ENCODE peak calls at places on chromosomes 5 and 9, in six cellular contexts. B is heart right ventricle, M is MM.1S, I is aorta, L is uterus, E is ovary. X is an unnamed sample.
A peak's percentile ranks its signal among the peaks of the same experiment; 100 is the strongest.

GRCh38 chr5:10695055-10695649 is 65.9 kb downstream of the DAP start:
- DNase-seq in B (peak; percentile 75), M (no peak), I (peak; percentile 81), L (peak; percentile 68), E (peak; percentile 60), X (peak; percentile 87)

GRCh38 chr9:78097541-78097940 is 65.9 kb upstream of the GNAQ start:
- DNase-seq in B (no peak), M (no peak), I (no peak), L (no peak), E (no peak), X (no peak)

GRCh38 chr9:132798817-132799790 is 79.0 kb downstream of the AK8 start:
- DNase-seq in B (no peak), M (no peak), I (no peak), L (no peak), E (no peak), X (peak; percentile 63)

GRCh38 chr9:13993482-13994267 is 320.3 kb downstream of the NFIB start:
- DNase-seq in B (no peak), M (no peak), I (no peak), L (no peak), E (no peak), X (peak; percentile 9)

GRCh38 chr5:179732412-179732917 is at the start of gene MAML1:
- DNase-seq in B (peak; percentile 99), M (peak; percentile 100), I (peak; percentile 100), L (peak; percentile 100), E (peak; percentile 100), X (peak; percentile 100)

GRCh38 chr9:130294664-130295063 is 29.1 kb downstream of the HMCN2 start:
- DNase-seq in B (no peak), M (no peak), I (no peak), L (no peak), E (no peak), X (no peak)

GRCh38 chr5:108384741-108385140 is 2.8 kb upstream of the FBXL17 start:
- DNase-seq in B (no peak), M (no peak), I (no peak), L (no peak), E (no peak), X (no peak)

GRCh38 chr5:171852255-171852681 is 66.7 kb downstream of the SMIM23 start:
- DNase-seq in B (no peak), M (no peak), I (no peak), L (no peak), E (no peak), X (peak; percentile 74)

GRCh38 chr5:122259995-122260394 is 52.0 kb upstream of the SNCAIP start:
- DNase-seq in B (no peak), M (no peak), I (peak; percentile 51), L (no peak), E (peak; percentile 45), X (peak; percentile 41)

GRCh38 chr5:123367739-123368138 is 55.5 kb downstream of the CEP120 start:
- DNase-seq in B (no peak), M (peak; percentile 35), I (no peak), L (no peak), E (no peak), X (no peak)
- H3K36me3 ChIP-seq in B (no peaks in the 10 kb centered on the region), M (no peaks in the 10 kb centered on the region), I (no peaks in the 10 kb centered on the region), L (no peaks in the 10 kb centered on the region), E (no peaks in the 10 kb centered on the region), X (peaks cover 40% of the 10 kb centered on the region)

DNA sequence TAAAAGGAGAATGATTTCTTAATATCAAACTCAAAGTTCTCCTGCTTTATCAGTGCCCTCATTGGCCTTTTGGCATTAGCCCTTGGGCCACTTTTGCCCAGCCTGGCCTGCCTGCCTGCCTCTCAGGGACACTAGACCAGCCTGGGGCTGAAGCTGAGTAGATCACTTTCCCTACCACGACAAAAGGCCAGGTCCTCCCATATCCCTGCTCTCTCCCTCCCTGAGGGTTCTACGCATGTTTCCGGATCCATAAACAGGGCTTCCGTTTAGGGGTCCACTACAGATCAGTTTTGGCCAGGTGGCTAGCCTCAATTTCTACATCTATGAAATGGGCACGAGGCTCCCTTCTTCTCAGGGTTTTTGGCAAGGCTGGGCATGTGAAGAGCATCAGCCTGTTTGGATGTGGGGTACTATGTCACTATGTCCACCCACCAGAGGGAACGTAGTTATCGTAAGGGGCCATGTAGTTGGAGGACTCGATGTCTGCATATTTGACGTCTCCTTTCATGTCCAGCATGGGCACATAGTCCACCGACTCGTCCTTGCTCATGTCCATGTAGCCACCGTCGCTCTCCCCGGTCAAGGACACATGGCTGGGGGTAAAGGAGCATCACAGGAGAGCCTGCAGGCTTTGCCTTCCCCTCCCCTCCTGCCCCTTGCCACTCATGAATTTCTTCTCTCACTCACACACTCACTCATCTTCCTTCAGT is 34.0 kb downstream of the PDGFRB start:
- DNase-seq in B (no peak), M (no peak), I (no peak), L (peak; percentile 16), E (no peak), X (peak; percentile 25)
- H3K36me3 ChIP-seq in B (no peaks in the 10 kb centered on the region), M (no peaks in the 10 kb centered on the region), I (peaks cover 22% of the 10 kb centered on the region), L (no peaks in the 10 kb centered on the region), E (peaks cover 3% of the 10 kb centered on the region), X (no peaks in the 10 kb centered on the region)

GRCh38 chr9:89955144-89955543 is 350.3 kb downstream of the GADD45G start:
- DNase-seq in B (no peak), M (no peak), I (no peak), L (no peak), E (no peak), X (no peak)

GRCh38 chr9:89952401-89952800 is 347.6 kb downstream of the GADD45G start:
- DNase-seq in B (no peak), M (no peak), I (no peak), L (no peak), E (no peak), X (no peak)

GRCh38 chr9:89955626-89956025 is 350.8 kb downstream of the GADD45G start:
- DNase-seq in B (no peak), M (no peak), I (no peak), L (no peak), E (no peak), X (no peak)

GRCh38 chr9:89953824-89954223 is 349.0 kb downstream of the GADD45G start:
- DNase-seq in B (no peak), M (no peak), I (no peak), L (no peak), E (no peak), X (no peak)

GRCh38 chr9:89954229-89954628 is 349.4 kb downstream of the GADD45G start:
- DNase-seq in B (peak; percentile 13), M (no peak), I (no peak), L (no peak), E (no peak), X (no peak)
- H3K36me3 ChIP-seq in B (no peaks in the 10 kb centered on the region), M (no peaks in the 10 kb centered on the region), I (no peaks in the 10 kb centered on the region), L (no peaks in the 10 kb centered on the region), E (no peaks in the 10 kb centered on the region), X (no peaks in the 10 kb centered on the region)

GRCh38 chr5:6858419-6858818 is 145.2 kb downstream of the TENT4A start:
- DNase-seq in B (no peak), M (no peak), I (no peak), L (no peak), E (no peak), X (no peak)
- H3K36me3 ChIP-seq in B (no peaks in the 10 kb centered on the region), M (no peaks in the 10 kb centered on the region), I (no peaks in the 10 kb centered on the region), L (no peaks in the 10 kb centered on the region), E (no peaks in the 10 kb centered on the region), X (no peaks in the 10 kb centered on the region)

GRCh38 chr5:132204736-132205135 is 22.9 kb downstream of the P4HA2 start:
- DNase-seq in B (no peak), M (no peak), I (no peak), L (no peak), E (no peak), X (peak; percentile 12)

GRCh38 chr5:132203464-132203818 is 24.2 kb downstream of the P4HA2 start:
- DNase-seq in B (no peak), M (no peak), I (no peak), L (no peak), E (no peak), X (no peak)

GRCh38 chr5:132204330-132204729 is 23.3 kb downstream of the P4HA2 start:
- DNase-seq in B (no peak), M (no peak), I (no peak), L (no peak), E (no peak), X (peak; percentile 20)

GRCh38 chr5:132203916-132204315 is 23.7 kb downstream of the P4HA2 start:
- DNase-seq in B (no peak), M (no peak), I (no peak), L (no peak), E (no peak), X (peak; percentile 11)

GRCh38 chr5:132202711-132203463 is 24.8 kb downstream of the P4HA2 start:
- DNase-seq in B (no peak), M (no peak), I (no peak), L (no peak), E (no peak), X (peak; percentile 23)
- H3K36me3 ChIP-seq in B (no peaks in the 10 kb centered on the region), M (no peaks in the 10 kb centered on the region), I (peaks cover 10% of the 10 kb centered on the region), L (no peaks in the 10 kb centered on the region), E (no peaks in the 10 kb centered on the region), X (no peaks in the 10 kb centered on the region)

DNA sequence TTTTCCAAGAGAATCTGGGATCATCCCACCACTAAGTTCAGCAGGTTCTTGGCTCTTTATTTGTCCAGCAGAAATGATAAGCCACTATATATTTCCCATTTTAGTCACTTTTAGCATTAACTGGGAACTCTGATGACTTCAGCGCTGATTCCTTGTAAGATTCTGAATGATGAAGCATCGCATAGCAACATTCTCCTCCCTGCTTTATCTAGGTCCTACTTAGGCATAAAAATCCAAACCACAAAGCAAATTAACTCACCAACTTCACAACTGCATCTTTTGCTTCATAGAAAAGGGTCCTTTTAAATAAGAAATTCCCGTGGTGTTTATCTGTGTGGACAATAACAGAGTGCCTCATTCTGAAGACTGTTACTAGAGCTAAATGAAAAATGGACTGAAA is 203.9 kb downstream of the SAXO1 start:
- DNase-seq in B (no peak), M (no peak), I (no peak), L (no peak), E (no peak), X (no peak)
- H3K36me3 ChIP-seq in B (no peaks in the 10 kb centered on the region), M (no peaks in the 10 kb centered on the region), I (peaks cover 3% of the 10 kb centered on the region), L (no peaks in the 10 kb centered on the region), E (no peaks in the 10 kb centered on the region), X (no peaks in the 10 kb centered on the region)

DNA sequence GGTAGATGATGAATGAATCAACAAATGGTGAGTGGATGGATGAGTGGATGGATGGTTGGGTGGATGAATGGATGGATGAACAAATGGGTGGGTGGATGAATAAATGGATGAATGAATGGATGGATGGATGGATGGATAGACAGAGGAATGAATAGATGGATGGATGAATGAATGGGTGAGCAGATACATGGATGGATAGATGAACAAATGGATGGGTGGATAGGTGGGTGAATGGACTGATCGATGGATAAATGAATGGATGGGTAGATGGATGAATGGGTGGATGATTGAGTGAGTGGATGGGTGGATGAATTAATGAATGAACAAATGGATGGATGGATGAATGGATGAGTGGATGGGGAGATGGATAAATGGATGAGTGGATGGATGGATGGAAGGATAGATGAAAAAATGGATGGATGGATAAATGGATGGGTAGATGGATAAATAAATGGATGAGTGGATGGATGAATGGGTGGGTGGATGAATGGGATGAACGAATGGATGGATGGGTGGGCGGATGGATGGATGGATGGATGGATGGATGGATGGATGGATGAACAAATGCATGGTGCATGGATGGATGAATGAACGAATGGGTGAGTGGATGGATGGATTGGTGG is 85.7 kb downstream of the PHF2 start:
- DNase-seq in B (no peak), M (no peak), I (no peak), L (no peak), E (no peak), X (no peak)
- H3K36me3 ChIP-seq in B (no peaks in the 10 kb centered on the region), M (no peaks in the 10 kb centered on the region), I (peaks cover 1% of the 10 kb centered on the region), L (no peaks in the 10 kb centered on the region), E (no peaks in the 10 kb centered on the region), X (peaks cover 3% of the 10 kb centered on the region)

DNA sequence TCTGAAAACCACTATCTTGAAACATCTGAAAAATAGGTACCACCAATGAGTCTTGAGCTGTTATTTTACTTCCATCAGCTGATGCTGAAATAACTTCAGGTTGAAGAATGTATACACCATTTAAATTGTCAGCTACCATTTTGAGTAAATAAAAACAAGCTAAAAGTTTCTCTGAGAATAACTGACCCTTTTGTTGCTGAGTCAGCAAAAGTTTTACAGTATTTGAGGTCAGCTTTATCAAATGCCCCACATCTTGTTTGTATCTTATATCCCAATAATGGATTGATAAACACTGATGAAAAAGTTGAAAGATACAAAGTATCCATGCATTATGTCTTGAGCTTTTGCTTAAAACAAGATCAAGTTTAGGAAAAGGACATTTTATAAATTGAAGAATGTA is 22.8 kb downstream of the CPLANE1 start:
- DNase-seq in B (no peak), M (no peak), I (no peak), L (no peak), E (no peak), X (no peak)
- H3K36me3 ChIP-seq in B (no peaks in the 10 kb centered on the region), M (no peaks in the 10 kb centered on the region), I (peaks cover 4% of the 10 kb centered on the region), L (no peaks in the 10 kb centered on the region), E (no peaks in the 10 kb centered on the region), X (peaks cover 59% of the 10 kb centered on the region)